ENCODE peak calls at places on chromosomes 1 and 21, in nine cellular contexts. One of them, this sample, is unnamed.

GRCh38 chr1:84862810-84863251 is 30.2 kb downstream of the LPAR3 start:
- DNase-seq in mesothelial cell of epicardium: no peak
- DNase-seq in spleen: no peak
- DNase-seq in OCI-LY7: no peak
- DNase-seq in neural progenitor cell: no peak
- DNase-seq in cardiac muscle cell: no peak
- DNase-seq in left ventricle myocardium inferior: no peak
- DNase-seq in pancreas: no peak
- DNase-seq in Caco-2: no peak
- DNase-seq in this sample: peak; percentile 68

GRCh38 chr1:209882942-209883340 is 55.1 kb upstream of the SYT14 start:
- DNase-seq in left ventricle myocardium inferior: no peak
- DNase-seq in pancreas: no peak
- DNase-seq in mesothelial cell of epicardium: no peak
- DNase-seq in OCI-LY7: no peak
- DNase-seq in cardiac muscle cell: no peak
- DNase-seq in spleen: no peak
- DNase-seq in Caco-2: no peak
- DNase-seq in neural progenitor cell: no peak
- DNase-seq in this sample: no peak

GRCh38 chr1:162141273-162142023 is 72.0 kb downstream of the NOS1AP start:
- DNase-seq in Caco-2: no peak
- DNase-seq in spleen: no peak
- DNase-seq in pancreas: no peak
- DNase-seq in mesothelial cell of epicardium: no peak
- DNase-seq in neural progenitor cell: no peak
- DNase-seq in cardiac muscle cell: no peak
- DNase-seq in left ventricle myocardium inferior: no peak
- DNase-seq in OCI-LY7: no peak
- DNase-seq in this sample: no peak

GRCh38 chr1:6859415-6860343 is 74.4 kb downstream of the CAMTA1 start:
- DNase-seq in cardiac muscle cell: no peak
- DNase-seq in neural progenitor cell: no peak
- DNase-seq in Caco-2: no peak
- DNase-seq in OCI-LY7: no peak
- DNase-seq in pancreas: no peak
- DNase-seq in spleen: no peak
- DNase-seq in mesothelial cell of epicardium: no peak
- DNase-seq in left ventricle myocardium inferior: no peak
- DNase-seq in this sample: no peak

GRCh38 chr1:35768350-35769187 is 1.2 kb downstream of the CLSPN start:
- DNase-seq in spleen: no peak
- DNase-seq in cardiac muscle cell: no peak
- DNase-seq in left ventricle myocardium inferior: no peak
- DNase-seq in mesothelial cell of epicardium: no peak
- DNase-seq in neural progenitor cell: no peak
- DNase-seq in pancreas: no peak
- DNase-seq in Caco-2: no peak
- DNase-seq in OCI-LY7: peak; percentile 22
- DNase-seq in this sample: peak; percentile 23

GRCh38 chr21:46608672-46609111 is 3.8 kb upstream of the S100B start:
- DNase-seq in mesothelial cell of epicardium: no peak
- DNase-seq in neural progenitor cell: no peak
- DNase-seq in pancreas: no peak
- DNase-seq in OCI-LY7: no peak
- DNase-seq in Caco-2: no peak
- DNase-seq in spleen: no peak
- DNase-seq in cardiac muscle cell: no peak
- DNase-seq in left ventricle myocardium inferior: no peak
- DNase-seq in this sample: peak; percentile 31

GRCh38 chr21:34280987-34281386 is 82.8 kb upstream of the KCNE2 start:
- DNase-seq in cardiac muscle cell: no peak
- DNase-seq in spleen: no peak
- DNase-seq in Caco-2: no peak
- DNase-seq in pancreas: no peak
- DNase-seq in neural progenitor cell: no peak
- DNase-seq in mesothelial cell of epicardium: no peak
- DNase-seq in OCI-LY7: no peak
- DNase-seq in left ventricle myocardium inferior: peak; percentile 36
- DNase-seq in this sample: no peak

GRCh38 chr1:10078494-10078893 is 45.7 kb downstream of the UBE4B start:
- DNase-seq in mesothelial cell of epicardium: no peak
- DNase-seq in Caco-2: no peak
- DNase-seq in OCI-LY7: no peak
- DNase-seq in cardiac muscle cell: no peak
- DNase-seq in neural progenitor cell: no peak
- DNase-seq in spleen: no peak
- DNase-seq in left ventricle myocardium inferior: no peak
- DNase-seq in pancreas: no peak
- DNase-seq in this sample: no peak

GRCh38 chr1:166813508-166814223 is 25.6 kb upstream of the POGK start:
- DNase-seq in pancreas: no peak
- DNase-seq in cardiac muscle cell: no peak
- DNase-seq in mesothelial cell of epicardium: no peak
- DNase-seq in neural progenitor cell: no peak
- DNase-seq in OCI-LY7: no peak
- DNase-seq in Caco-2: no peak
- DNase-seq in spleen: no peak
- DNase-seq in left ventricle myocardium inferior: no peak
- DNase-seq in this sample: no peak
- TF ChIP-seq CTCF in pancreas: no peak
- TF ChIP-seq CTCF in cardiac muscle cell: no peak
- TF ChIP-seq CTCF in mesothelial cell of epicardium: no peak
- TF ChIP-seq CTCF in neural progenitor cell: no peak
- TF ChIP-seq CTCF in OCI-LY7: no peak
- TF ChIP-seq CTCF in Caco-2: no peak
- TF ChIP-seq CTCF in spleen: no peak
- TF ChIP-seq CTCF in left ventricle myocardium inferior: peak; percentile 14
- TF ChIP-seq CTCF in this sample: no peak

DNA sequence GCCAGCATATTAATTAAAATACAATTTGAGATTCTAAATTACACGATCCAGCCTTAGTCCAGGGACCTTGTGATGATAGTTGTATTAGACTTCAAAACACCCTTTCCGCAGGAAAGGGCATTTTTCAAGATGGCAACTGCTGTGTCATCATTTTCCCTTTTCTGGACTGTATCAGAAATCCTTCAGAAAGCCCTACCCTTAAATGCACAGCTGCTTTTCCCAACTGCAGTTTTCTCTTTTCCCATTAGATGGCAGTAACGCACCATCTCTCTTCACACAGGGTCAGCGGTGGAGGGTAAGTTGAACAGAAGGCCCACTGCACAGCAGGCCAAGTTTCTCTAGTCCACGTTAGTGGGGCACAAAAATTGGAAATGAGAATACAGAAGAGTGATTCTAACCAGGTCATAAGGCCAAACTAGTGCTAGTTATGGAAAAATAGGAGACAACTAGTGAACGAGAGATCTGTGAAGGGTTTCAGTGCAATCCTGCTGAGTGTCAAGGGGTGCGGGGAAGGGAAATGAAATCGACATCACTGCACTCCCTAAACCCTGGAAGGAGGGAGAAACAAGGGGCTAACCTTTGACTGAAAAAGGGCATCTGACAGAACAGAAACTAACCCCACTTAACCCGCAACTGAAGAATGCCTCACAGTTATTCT is 22.1 kb upstream of the TDRD10 start:
- DNase-seq in Caco-2: peak; percentile 86
- DNase-seq in spleen: no peak
- DNase-seq in OCI-LY7: peak; percentile 78
- DNase-seq in pancreas: no peak
- DNase-seq in neural progenitor cell: peak; percentile 72
- DNase-seq in cardiac muscle cell: peak; percentile 83
- DNase-seq in left ventricle myocardium inferior: no peak
- DNase-seq in mesothelial cell of epicardium: no peak
- DNase-seq in this sample: peak; percentile 74
- TF ChIP-seq CTCF in Caco-2: peak; percentile 78
- TF ChIP-seq CTCF in spleen: peak; percentile 96
- TF ChIP-seq CTCF in OCI-LY7: peak; percentile 99
- TF ChIP-seq CTCF in pancreas: peak; percentile 82
- TF ChIP-seq CTCF in neural progenitor cell: peak; percentile 97
- TF ChIP-seq CTCF in cardiac muscle cell: peak; percentile 87
- TF ChIP-seq CTCF in left ventricle myocardium inferior: peak; percentile 99
- TF ChIP-seq CTCF in mesothelial cell of epicardium: peak; percentile 78
- TF ChIP-seq CTCF in this sample: peak; percentile 81

GRCh38 chr1:30087465-30087864 is 635.9 kb downstream of the MATN1 start:
- DNase-seq in pancreas: no peak
- DNase-seq in OCI-LY7: peak; percentile 7
- DNase-seq in mesothelial cell of epicardium: no peak
- DNase-seq in cardiac muscle cell: peak; percentile 34
- DNase-seq in left ventricle myocardium inferior: no peak
- DNase-seq in spleen: no peak
- DNase-seq in neural progenitor cell: peak; percentile 69
- DNase-seq in Caco-2: no peak
- DNase-seq in this sample: no peak
- TF ChIP-seq CTCF in pancreas: no peak
- TF ChIP-seq CTCF in OCI-LY7: peak; percentile 32
- TF ChIP-seq CTCF in mesothelial cell of epicardium: no peak
- TF ChIP-seq CTCF in cardiac muscle cell: peak; percentile 36
- TF ChIP-seq CTCF in left ventricle myocardium inferior: peak; percentile 33
- TF ChIP-seq CTCF in spleen: no peak
- TF ChIP-seq CTCF in neural progenitor cell: peak; percentile 55
- TF ChIP-seq CTCF in Caco-2: no peak
- TF ChIP-seq CTCF in this sample: no peak

DNA sequence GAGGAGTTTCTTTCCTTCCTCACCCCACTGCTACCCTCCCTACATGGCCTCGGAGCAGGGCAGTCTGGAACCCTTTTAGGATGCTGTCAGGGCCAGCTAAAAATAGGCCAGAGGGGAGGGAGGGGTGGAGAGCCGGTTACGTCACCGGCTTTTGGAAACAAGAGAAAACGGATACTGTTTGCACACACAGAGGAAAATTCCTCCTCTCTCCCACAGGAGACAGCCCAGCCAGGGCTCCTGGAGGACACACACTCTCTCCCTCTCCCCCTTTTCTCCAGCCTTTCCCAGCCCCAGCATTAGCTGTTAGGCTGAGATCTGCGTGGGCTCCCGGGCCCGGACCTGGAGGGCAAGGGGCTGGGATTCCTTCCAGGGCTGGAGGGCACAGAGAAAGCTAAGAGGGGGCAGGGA is 20.0 kb upstream of the ALDH4A1 start:
- DNase-seq in mesothelial cell of epicardium: no peak
- DNase-seq in pancreas: no peak
- DNase-seq in neural progenitor cell: peak; percentile 58
- DNase-seq in left ventricle myocardium inferior: peak; percentile 83
- DNase-seq in Caco-2: peak; percentile 19
- DNase-seq in cardiac muscle cell: peak; percentile 87
- DNase-seq in spleen: no peak
- DNase-seq in OCI-LY7: no peak
- DNase-seq in this sample: no peak
- TF ChIP-seq CTCF in mesothelial cell of epicardium: no peak
- TF ChIP-seq CTCF in pancreas: no peak
- TF ChIP-seq CTCF in neural progenitor cell: no peak
- TF ChIP-seq CTCF in left ventricle myocardium inferior: peak; percentile 34
- TF ChIP-seq CTCF in Caco-2: no peak
- TF ChIP-seq CTCF in cardiac muscle cell: no peak
- TF ChIP-seq CTCF in spleen: peak; percentile 7
- TF ChIP-seq CTCF in OCI-LY7: no peak
- TF ChIP-seq CTCF in this sample: no peak

GRCh38 chr1:109239047-109239579 is 10.2 kb upstream of the CELSR2 start:
- DNase-seq in cardiac muscle cell: no peak
- DNase-seq in spleen: no peak
- DNase-seq in OCI-LY7: no peak
- DNase-seq in neural progenitor cell: no peak
- DNase-seq in pancreas: no peak
- DNase-seq in Caco-2: no peak
- DNase-seq in left ventricle myocardium inferior: no peak
- DNase-seq in mesothelial cell of epicardium: no peak
- DNase-seq in this sample: no peak

GRCh38 chr1:109241841-109242301 is 7.5 kb upstream of the CELSR2 start:
- DNase-seq in mesothelial cell of epicardium: no peak
- DNase-seq in pancreas: no peak
- DNase-seq in OCI-LY7: no peak
- DNase-seq in Caco-2: no peak
- DNase-seq in cardiac muscle cell: no peak
- DNase-seq in neural progenitor cell: no peak
- DNase-seq in left ventricle myocardium inferior: no peak
- DNase-seq in spleen: no peak
- DNase-seq in this sample: no peak

GRCh38 chr1:109239580-109240068 is 9.7 kb upstream of the CELSR2 start:
- DNase-seq in Caco-2: peak; percentile 45
- DNase-seq in cardiac muscle cell: peak; percentile 67
- DNase-seq in left ventricle myocardium inferior: no peak
- DNase-seq in OCI-LY7: peak; percentile 72
- DNase-seq in pancreas: peak; percentile 66
- DNase-seq in neural progenitor cell: peak; percentile 78
- DNase-seq in spleen: peak; percentile 72
- DNase-seq in mesothelial cell of epicardium: no peak
- DNase-seq in this sample: peak; percentile 65

GRCh38 chr1:109241344-109241743 is 8.0 kb upstream of the CELSR2 start:
- DNase-seq in left ventricle myocardium inferior: no peak
- DNase-seq in spleen: no peak
- DNase-seq in OCI-LY7: no peak
- DNase-seq in neural progenitor cell: no peak
- DNase-seq in mesothelial cell of epicardium: no peak
- DNase-seq in pancreas: no peak
- DNase-seq in cardiac muscle cell: no peak
- DNase-seq in Caco-2: no peak
- DNase-seq in this sample: no peak

GRCh38 chr1:109240158-109241152 is 8.9 kb upstream of the CELSR2 start:
- DNase-seq in Caco-2: no peak
- DNase-seq in neural progenitor cell: peak; percentile 45
- DNase-seq in spleen: peak; percentile 71
- DNase-seq in cardiac muscle cell: no peak
- DNase-seq in left ventricle myocardium inferior: peak; percentile 78
- DNase-seq in OCI-LY7: peak; percentile 37
- DNase-seq in mesothelial cell of epicardium: no peak
- DNase-seq in pancreas: peak; percentile 83
- DNase-seq in this sample: no peak
- TF ChIP-seq CTCF in Caco-2: no peak
- TF ChIP-seq CTCF in neural progenitor cell: no peak
- TF ChIP-seq CTCF in spleen: no peak
- TF ChIP-seq CTCF in cardiac muscle cell: no peak
- TF ChIP-seq CTCF in left ventricle myocardium inferior: no peak
- TF ChIP-seq CTCF in OCI-LY7: no peak
- TF ChIP-seq CTCF in mesothelial cell of epicardium: no peak
- TF ChIP-seq CTCF in pancreas: no peak
- TF ChIP-seq CTCF in this sample: no peak

This sample was measured in GM10248.